ENCODE peak calls at places on chromosomes 12 and 14, in five cellular contexts. One of them, this sample, is unnamed.

GRCh38 chr14:106268013-106268727 is 741.8 kb downstream of the TMEM121 start:
- DNase-seq in Peyer's patch: peak; percentile 93
- DNase-seq in cardiac muscle cell: no peak
- DNase-seq in breast epithelium: no peak
- DNase-seq in body of pancreas: peak; percentile 60
- DNase-seq in this sample: peak; percentile 20

GRCh38 chr14:63598821-63599220 is 42.9 kb downstream of the WDR89 start:
- DNase-seq in Peyer's patch: no peak
- DNase-seq in cardiac muscle cell: no peak
- DNase-seq in breast epithelium: no peak
- DNase-seq in body of pancreas: no peak
- DNase-seq in this sample: no peak

GRCh38 chr12:124636138-124636968 is 68.9 kb upstream of the NCOR2 start:
- DNase-seq in Peyer's patch: no peak
- DNase-seq in cardiac muscle cell: no peak
- DNase-seq in breast epithelium: no peak
- DNase-seq in body of pancreas: no peak
- DNase-seq in this sample: peak; percentile 44

GRCh38 chr14:29016050-29016900 is 249.7 kb downstream of the FOXG1 start:
- DNase-seq in Peyer's patch: no peak
- DNase-seq in cardiac muscle cell: peak; percentile 73
- DNase-seq in breast epithelium: no peak
- DNase-seq in body of pancreas: peak; percentile 35
- DNase-seq in this sample: peak; percentile 78

GRCh38 chr14:29906256-29906885 is 21.3 kb downstream of the PRKD1 start:
- DNase-seq in Peyer's patch: no peak
- DNase-seq in cardiac muscle cell: no peak
- DNase-seq in breast epithelium: no peak
- DNase-seq in body of pancreas: peak; percentile 50
- DNase-seq in this sample: no peak

GRCh38 chr12:56142184-56142784 is 10.1 kb upstream of the MYL6B start:
- DNase-seq in Peyer's patch: no peak
- DNase-seq in cardiac muscle cell: no peak
- DNase-seq in breast epithelium: no peak
- DNase-seq in body of pancreas: no peak
- DNase-seq in this sample: no peak

GRCh38 chr12:113120670-113121370 is 14.7 kb downstream of the RASAL1 start:
- DNase-seq in Peyer's patch: no peak
- DNase-seq in cardiac muscle cell: no peak
- DNase-seq in breast epithelium: no peak
- DNase-seq in body of pancreas: no peak
- DNase-seq in this sample: no peak

GRCh38 chr12:7959278-7960063 is 23.5 kb upstream of the SLC2A3 start:
- DNase-seq in Peyer's patch: peak; percentile 72
- DNase-seq in cardiac muscle cell: peak; percentile 44
- DNase-seq in breast epithelium: no peak
- DNase-seq in body of pancreas: no peak
- DNase-seq in this sample: no peak

GRCh38 chr12:128015276-128015675 is 251.7 kb upstream of the TMEM132C start:
- DNase-seq in Peyer's patch: no peak
- DNase-seq in cardiac muscle cell: no peak
- DNase-seq in breast epithelium: no peak
- DNase-seq in body of pancreas: no peak
- DNase-seq in this sample: no peak

GRCh38 chr12:52907092-52907810 is 2.4 kb upstream of the KRT8 start:
- DNase-seq in Peyer's patch: no peak
- DNase-seq in cardiac muscle cell: peak; percentile 70
- DNase-seq in breast epithelium: peak; percentile 93
- DNase-seq in body of pancreas: peak; percentile 96
- DNase-seq in this sample: no peak

GRCh38 chr14:79584679-79585078 is 626.6 kb downstream of the DIO2 start:
- DNase-seq in Peyer's patch: no peak
- DNase-seq in cardiac muscle cell: peak; percentile 26
- DNase-seq in breast epithelium: no peak
- DNase-seq in body of pancreas: peak; percentile 9
- DNase-seq in this sample: no peak
- TF ChIP-seq CTCF in Peyer's patch: no peak
- TF ChIP-seq CTCF in cardiac muscle cell: peak; percentile 29
- TF ChIP-seq CTCF in breast epithelium: no peak
- TF ChIP-seq CTCF in body of pancreas: no peak
- TF ChIP-seq CTCF in this sample: peak; percentile 12

DNA sequence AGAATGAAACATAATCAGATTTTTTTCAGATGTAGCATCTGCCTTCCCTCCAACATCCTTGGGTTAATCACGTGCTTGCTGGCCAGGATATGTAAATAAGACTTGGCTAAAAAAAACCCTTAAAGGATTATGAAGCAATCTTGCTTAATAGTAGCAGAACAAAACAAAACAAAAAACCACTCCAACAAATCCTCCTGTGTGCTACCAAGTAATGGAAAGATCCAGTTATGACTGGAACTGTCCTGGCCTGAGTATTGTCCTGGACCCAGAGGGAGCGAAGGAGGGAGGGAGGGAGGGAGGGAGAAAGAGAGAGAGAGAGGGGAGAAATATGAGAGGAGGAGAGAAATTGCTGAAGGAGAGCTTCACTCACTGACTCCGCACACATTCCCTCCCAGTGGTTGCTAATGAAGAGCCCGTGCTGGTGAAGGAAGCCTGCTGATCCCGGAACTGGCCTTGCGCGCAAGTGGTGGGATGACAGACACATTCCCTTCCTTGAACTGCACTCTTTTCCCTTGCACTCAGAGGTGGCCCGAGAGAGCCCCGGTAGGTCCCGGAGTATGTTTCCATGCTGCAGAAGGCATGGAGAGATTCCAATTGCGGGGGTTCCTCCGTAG is 57.2 kb downstream of the HMGA2 start:
- DNase-seq in Peyer's patch: no peak
- DNase-seq in cardiac muscle cell: no peak
- DNase-seq in breast epithelium: peak; percentile 44
- DNase-seq in body of pancreas: peak; percentile 35
- DNase-seq in this sample: no peak
- H3K4me3 ChIP-seq in Peyer's patch: no peak overlapping the region
- H3K4me3 ChIP-seq in cardiac muscle cell: no peak overlapping the region
- H3K4me3 ChIP-seq in breast epithelium: peak overlapping the region; percentile 67
- H3K4me3 ChIP-seq in body of pancreas: peak overlapping the region; percentile 1
- H3K4me3 ChIP-seq in this sample: no peak overlapping the region

DNA sequence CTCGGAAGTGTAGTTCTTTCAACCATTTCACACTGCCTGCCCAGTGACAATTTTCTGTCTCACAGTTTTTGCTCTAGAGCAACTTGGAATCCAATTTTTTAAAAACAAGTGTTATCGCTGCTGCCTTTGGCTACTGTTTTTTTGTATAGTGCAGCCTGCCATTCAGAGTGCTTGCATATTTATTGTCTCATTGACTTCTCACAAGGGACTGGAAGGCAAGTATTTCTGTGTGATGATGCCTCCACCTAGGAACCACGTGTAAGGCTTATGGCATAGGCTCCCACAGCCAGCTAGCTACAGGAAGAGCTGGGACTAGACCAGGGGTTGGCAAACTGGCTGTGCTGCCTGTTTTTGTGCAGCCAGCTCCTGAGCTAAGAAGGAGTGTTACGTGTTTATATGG is 903 bp downstream of the PARPBP start:
- DNase-seq in Peyer's patch: no peak
- DNase-seq in cardiac muscle cell: no peak
- DNase-seq in breast epithelium: no peak
- DNase-seq in body of pancreas: no peak
- DNase-seq in this sample: no peak
- H3K36me3 ChIP-seq in Peyer's patch: no peaks in the 10 kb centered on the region
- H3K36me3 ChIP-seq in cardiac muscle cell: peaks cover 6% of the 10 kb centered on the region
- H3K36me3 ChIP-seq in breast epithelium: peaks cover under 1% of the 10 kb centered on the region
- H3K36me3 ChIP-seq in body of pancreas: peaks cover 2% of the 10 kb centered on the region
- H3K36me3 ChIP-seq in this sample: peaks cover 42% of the 10 kb centered on the region

DNA sequence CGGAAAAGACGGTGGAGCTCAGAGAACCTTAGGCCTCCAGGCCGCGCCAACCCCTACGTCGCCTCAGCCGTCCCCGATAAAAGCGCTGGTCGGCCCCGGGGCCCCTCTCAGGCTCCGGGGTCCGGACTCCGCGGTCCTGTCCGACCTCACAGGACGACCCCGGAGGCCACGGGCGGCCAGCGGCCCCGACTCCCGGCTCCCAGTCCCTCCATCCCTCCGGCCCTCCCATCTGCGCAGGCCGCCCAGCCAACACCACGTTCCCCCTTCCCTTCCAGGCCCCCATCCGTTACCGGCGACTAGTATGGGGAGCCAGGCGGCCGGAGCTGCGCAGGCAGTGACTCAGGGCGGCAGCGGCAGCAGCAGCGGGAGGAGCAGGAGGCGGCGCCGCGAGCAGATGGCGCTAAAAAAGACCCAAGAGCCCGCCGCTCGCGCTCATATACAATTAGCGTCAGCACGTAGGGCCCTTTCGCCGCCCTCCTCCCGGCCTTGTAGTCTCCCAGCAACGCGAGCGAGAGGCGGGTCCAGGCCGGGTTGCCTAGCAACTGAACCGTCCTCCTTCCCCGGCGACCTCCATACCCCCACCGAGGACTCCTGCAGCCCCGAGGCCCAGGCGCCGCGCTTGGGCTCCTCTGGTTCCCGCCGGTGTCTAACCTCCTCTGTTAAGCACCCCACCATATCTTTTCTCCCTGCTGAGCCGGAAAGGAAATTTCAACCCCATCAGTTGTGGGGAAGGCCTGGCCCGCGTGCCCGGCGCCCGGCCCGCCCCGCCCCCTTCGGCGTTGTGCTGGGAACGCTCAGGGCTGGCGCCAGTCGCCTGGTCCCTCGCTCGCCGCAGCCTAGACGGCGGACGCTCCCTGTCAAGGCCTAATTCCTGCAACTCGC is at the start of gene NAP1L1:
- DNase-seq in Peyer's patch: peak; percentile 98
- DNase-seq in cardiac muscle cell: peak; percentile 99
- DNase-seq in breast epithelium: peak; percentile 94
- DNase-seq in body of pancreas: peak; percentile 97
- DNase-seq in this sample: peak; percentile 98
- TF ChIP-seq CTCF in Peyer's patch: no peak
- TF ChIP-seq CTCF in cardiac muscle cell: no peak
- TF ChIP-seq CTCF in breast epithelium: no peak
- TF ChIP-seq CTCF in body of pancreas: no peak
- TF ChIP-seq CTCF in this sample: no peak

GRCh38 chr14:23181946-23182345 is 1.5 kb downstream of the SLC7A8 start:
- DNase-seq in Peyer's patch: no peak
- DNase-seq in cardiac muscle cell: no peak
- DNase-seq in breast epithelium: no peak
- DNase-seq in body of pancreas: no peak
- DNase-seq in this sample: no peak
- H3K4me3 ChIP-seq in Peyer's patch: peak overlapping the region; percentile 45
- H3K4me3 ChIP-seq in cardiac muscle cell: peak overlapping the region; percentile 58
- H3K4me3 ChIP-seq in breast epithelium: peak overlapping the region; percentile 66
- H3K4me3 ChIP-seq in body of pancreas: no peak overlapping the region
- H3K4me3 ChIP-seq in this sample: no peak overlapping the region

GRCh38 chr12:6362383-6362782 is 13.0 kb downstream of the SCNN1A start:
- DNase-seq in Peyer's patch: no peak
- DNase-seq in cardiac muscle cell: no peak
- DNase-seq in breast epithelium: no peak
- DNase-seq in body of pancreas: no peak
- DNase-seq in this sample: no peak
- H3K36me3 ChIP-seq in Peyer's patch: no peaks in the 10 kb centered on the region
- H3K36me3 ChIP-seq in cardiac muscle cell: no peaks in the 10 kb centered on the region
- H3K36me3 ChIP-seq in breast epithelium: no peaks in the 10 kb centered on the region
- H3K36me3 ChIP-seq in body of pancreas: no peaks in the 10 kb centered on the region
- H3K36me3 ChIP-seq in this sample: no peaks in the 10 kb centered on the region

This sample was measured in WERI-Rb-1.